ENCODE peak calls at places on chromosomes 4 and X, in six cellular contexts. T is HL-60; G is MG63; A is mammary epithelial cell; C is EL; N is activated T-helper 1 cell treated with anti-CD3 and anti-CD28 coated beads, Interleukin-2, amount 50 U/mL, for 16 hours. I is an unnamed sample.

GRCh38 chrX:18997916-18998315 is 14.0 kb upstream of the PHKA2 start:
- DNase-seq in T (no peak), G (no peak), A (no peak), C (no peak), N (no peak), I (no peak)

GRCh38 chrX:135977611-135978010 is 3.8 kb upstream of the MMGT1 start:
- DNase-seq in T (no peak), G (no peak), A (peak), C (peak), N (no peak), I (no peak)

GRCh38 chrX:24694825-24695224 is 1.1 kb downstream of the POLA1 start:
- DNase-seq in T (no peak), G (no peak), A (no peak), C (peak), N (no peak), I (no peak)

GRCh38 chrX:152902502-152902820 is 4.6 kb downstream of the ZNF185 start:
- DNase-seq in T (no peak), G (peak), A (no peak), C (no peak), N (no peak), I (no peak)

GRCh38 chr4:48047421-48047844 is 30.9 kb downstream of the NIPAL1 start:
- DNase-seq in T (peak), G (no peak), A (no peak), C (no peak), N (peak), I (no peak)

GRCh38 chrX:37474478-37474877 is 97.0 kb upstream of the LANCL3 start:
- DNase-seq in T (no peak), G (no peak), A (no peak), C (no peak), N (no peak), I (no peak)

GRCh38 chrX:6053126-6053625 is 175.5 kb downstream of the NLGN4X start:
- DNase-seq in T (no peak), G (no peak), A (no peak), C (no peak), N (no peak), I (no peak)

GRCh38 chr4:107800058-107800457 is 24.7 kb upstream of the SGMS2 start:
- DNase-seq in T (no peak), G (no peak), A (no peak), C (no peak), N (no peak), I (no peak)

GRCh38 chrX:123088331-123088730 is 95.7 kb upstream of the GRIA3 start:
- DNase-seq in T (no peak), G (no peak), A (peak), C (peak), N (no peak), I (no peak)

GRCh38 chr4:184362338-184362737 is 112.0 kb downstream of the IRF2 start:
- DNase-seq in T (no peak), G (no peak), A (peak), C (no peak), N (no peak), I (no peak)

GRCh38 chr4:80367737-80368136 is 32.2 kb downstream of the CFAP299 start:
- DNase-seq in T (no peak), G (no peak), A (peak), C (peak), N (no peak), I (no peak)

GRCh38 chr4:186581421-186581820 is 26.1 kb upstream of the MTNR1A start:
- DNase-seq in T (no peak), G (no peak), A (no peak), C (no peak), N (no peak), I (no peak)

GRCh38 chrX:43333543-43333942 is 322.6 kb upstream of the MAOA start:
- DNase-seq in T (no peak), G (no peak), A (no peak), C (no peak), N (no peak), I (no peak)

GRCh38 chr4:108519911-108520310 is 100.5 kb upstream of the RPL34 start:
- DNase-seq in T (no peak), G (no peak), A (no peak), C (no peak), N (no peak), I (no peak)

GRCh38 chr4:74038161-74039064 is at the start of gene CXCL3:
- DNase-seq in T (peak), G (peak), A (peak), C (peak), N (no peak), I (peak)

GRCh38 chrX:35104626-35105025 is 162.0 kb downstream of the FAM47B start:
- DNase-seq in T (no peak), G (no peak), A (no peak), C (no peak), N (no peak), I (no peak)

GRCh38 chrX:47169273-47169672 is 24.3 kb downstream of the RBM10 start:
- DNase-seq in T (no peak), G (no peak), A (no peak), C (no peak), N (no peak), I (no peak)

GRCh38 chrX:114472788-114473187 is 111.1 kb upstream of the HTR2C start:
- DNase-seq in T (no peak), G (no peak), A (no peak), C (no peak), N (no peak), I (no peak)

GRCh38 chr4:182448281-182449151 is 205.3 kb downstream of the TENM3 start:
- DNase-seq in T (peak), G (peak), A (peak), C (peak), N (no peak), I (peak)

GRCh38 chr4:95478679-95479078 is 70.1 kb downstream of the UNC5C start:
- DNase-seq in T (no peak), G (no peak), A (no peak), C (no peak), N (no peak), I (no peak)

GRCh38 chr4:52868138-52868537 is 6.0 kb downstream of the RASL11B start:
- DNase-seq in T (no peak), G (no peak), A (no peak), C (no peak), N (no peak), I (no peak)

GRCh38 chr4:161856711-161857326 is 307.0 kb downstream of the FSTL5 start:
- DNase-seq in T (no peak), G (no peak), A (peak), C (no peak), N (no peak), I (no peak)

GRCh38 chr4:8904666-8905065 is 33.0 kb upstream of the HMX1 start:
- DNase-seq in T (no peak), G (no peak), A (no peak), C (no peak), N (no peak), I (peak)

GRCh38 chr4:142402925-142403324 is 443.2 kb downstream of the INPP4B start:
- DNase-seq in T (no peak), G (no peak), A (peak), C (peak), N (no peak), I (no peak)

I was measured in osteoblast.